ENCODE peak calls at places on chromosomes 5 and 9, in five cellular contexts. I, F, Y, R and T are unnamed samples. For H3K9me3 and H3K27me3, the result is how much of the 10 kb centered on the place peaks cover.

GRCh38 chr5:41670854-41671791 is 160.7 kb upstream of the PLCXD3 start:
- DNase-seq in I (no peak), F (no peak), Y (no peak), R (no peak), T (no peak)

GRCh38 chr5:51632027-51632426 is 248.8 kb downstream of the ISL1 start:
- DNase-seq in I (no peak), F (no peak), Y (no peak), R (no peak), T (no peak)

GRCh38 chr9:126151031-126151670 is 175.5 kb upstream of the MVB12B start:
- DNase-seq in I (peak), F (no peak), Y (peak), R (no peak), T (peak)

GRCh38 chr5:45508155-45508554 is 188.0 kb downstream of the HCN1 start:
- DNase-seq in I (no peak), F (no peak), Y (no peak), R (no peak), T (no peak)

GRCh38 chr5:7856855-7857254 is 5.9 kb upstream of the CFAP90 start:
- DNase-seq in I (no peak), F (peak), Y (no peak), R (peak), T (peak)

GRCh38 chr5:124736111-124736813 is 10.2 kb downstream of the ZNF608 start:
- DNase-seq in I (no peak), F (no peak), Y (no peak), R (no peak), T (no peak)

GRCh38 chr9:98957826-98958225 is 14.1 kb downstream of the COL15A1 start:
- DNase-seq in I (no peak), F (no peak), Y (no peak), R (no peak), T (no peak)

GRCh38 chr5:127561254-127561653 is 43.8 kb downstream of the PRRC1 start:
- DNase-seq in I (no peak), F (no peak), Y (no peak), R (no peak), T (no peak)

GRCh38 chr5:36369092-36369737 is 67.5 kb upstream of the RANBP3L start:
- DNase-seq in I (no peak), F (no peak), Y (no peak), R (no peak), T (peak)

GRCh38 chr5:179765400-179765799 is 28.4 kb upstream of the LTC4S start:
- DNase-seq in I (no peak), F (no peak), Y (no peak), R (peak), T (no peak)

GRCh38 chr5:108430931-108431608 is 49.2 kb upstream of the FBXL17 start:
- DNase-seq in I (no peak), F (no peak), Y (no peak), R (no peak), T (no peak)

GRCh38 chr5:176519810-176520720 is 17.1 kb downstream of the RNF44 start:
- DNase-seq in I (no peak), F (no peak), Y (no peak), R (no peak), T (no peak)

GRCh38 chr9:137436761-137437600 is 4.2 kb downstream of the ENTPD8 start:
- DNase-seq in I (peak), F (no peak), Y (peak), R (no peak), T (no peak)

GRCh38 chr9:16191691-16192402 is 639.0 kb downstream of the CCDC171 start:
- DNase-seq in I (peak), F (peak), Y (peak), R (peak), T (peak)

GRCh38 chr5:107652839-107653607 is 17.7 kb downstream of the EFNA5 start:
- DNase-seq in I (no peak), F (no peak), Y (peak), R (no peak), T (no peak)

GRCh38 chr9:3775968-3776367 is 250.2 kb upstream of the RFX3 start:
- DNase-seq in I (no peak), F (no peak), Y (no peak), R (no peak), T (no peak)

GRCh38 chr9:128192601-128193371 is 1.4 kb upstream of the CIZ1 start:
- DNase-seq in I (peak), F (no peak), Y (peak), R (peak), T (peak)

GRCh38 chr9:109640232-109641078 is 139.5 kb upstream of the PALM2AKAP2 start:
- DNase-seq in I (peak), F (peak), Y (peak), R (no peak), T (peak)

GRCh38 chr5:106303911-106304310 is 1366.8 kb downstream of the EFNA5 start:
- DNase-seq in I (no peak), F (no peak), Y (no peak), R (no peak), T (no peak)

GRCh38 chr9:75039006-75039405 is 10.9 kb upstream of the CARNMT1 start:
- DNase-seq in I (no peak), F (no peak), Y (no peak), R (no peak), T (no peak)

GRCh38 chr5:95861221-95861857 is 38.8 kb upstream of the GLRX start:
- DNase-seq in I (peak), F (peak), Y (peak), R (peak), T (peak)

GRCh38 chr9:136686794-136687711 is at the start of gene AGPAT2:
- DNase-seq in I (peak), F (peak), Y (peak), R (peak), T (peak)

GRCh38 chr9:117704024-117704575 is at the start of gene TLR4:
- DNase-seq in I (peak), F (no peak), Y (peak), R (peak), T (peak)

GRCh38 chr5:146731909-146732659 is 146.5 kb downstream of the PPP2R2B start:
- DNase-seq in I (no peak), F (no peak), Y (no peak), R (peak), T (peak)

GRCh38 chr9:20598367-20598766 is 23.9 kb downstream of the MLLT3 start:
- DNase-seq in I (no peak), F (no peak), Y (no peak), R (no peak), T (no peak)

GRCh38 chr9:108634164-108634563 is 221.6 kb downstream of the ACTL7B start:
- DNase-seq in I (no peak), F (no peak), Y (peak), R (no peak), T (peak)

GRCh38 chr9:134179595-134179917 is 15.2 kb upstream of the RNU6ATAC start:
- DNase-seq in I (no peak), F (no peak), Y (no peak), R (no peak), T (no peak)

GRCh38 chr5:135456238-135457099 is 4.3 kb upstream of the TIFAB start:
- DNase-seq in I (peak), F (no peak), Y (peak), R (no peak), T (peak)

GRCh38 chr9:80093695-80094094 is 521.9 kb downstream of the TLE4 start:
- DNase-seq in I (no peak), F (no peak), Y (no peak), R (no peak), T (no peak)

GRCh38 chr5:53733853-53734252 is 173.4 kb downstream of the NDUFS4 start:
- DNase-seq in I (no peak), F (no peak), Y (no peak), R (no peak), T (no peak)

DNA sequence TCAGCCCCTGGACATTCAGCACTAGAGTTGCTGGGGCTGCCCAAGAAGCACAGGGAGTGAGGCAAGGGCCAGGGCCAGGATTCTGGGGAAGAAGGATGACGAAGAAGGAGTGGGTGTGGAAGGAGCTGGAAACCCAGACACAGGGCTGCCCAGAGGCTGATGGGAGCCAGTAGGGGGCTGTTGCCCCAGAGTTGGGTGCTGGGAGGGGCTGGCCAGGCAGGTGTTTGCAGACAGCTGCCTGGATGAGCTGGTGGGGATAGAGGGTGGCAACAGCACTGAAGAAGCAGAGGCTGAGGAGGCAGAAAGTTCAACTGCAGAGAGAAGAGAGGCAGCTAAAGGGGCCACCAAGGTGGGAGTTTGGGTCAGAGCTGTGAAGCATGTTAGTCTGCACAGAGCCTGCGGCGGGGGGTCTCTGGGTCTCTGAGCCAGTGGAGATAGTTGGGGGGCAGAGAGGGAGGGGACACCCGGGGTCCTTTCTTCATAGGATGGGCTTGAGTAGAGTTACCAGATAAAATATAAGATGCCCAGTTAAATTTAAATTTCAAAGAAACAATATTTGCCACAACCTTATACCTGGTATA is 2.5 kb upstream of the AQP7 start:
- DNase-seq in I (no peak), F (no peak), Y (no peak), R (no peak), T (no peak)
- TF ChIP-seq CTCF in I (no peak), F (no peak), Y (no peak), R (no peak), T (no peak)

DNA sequence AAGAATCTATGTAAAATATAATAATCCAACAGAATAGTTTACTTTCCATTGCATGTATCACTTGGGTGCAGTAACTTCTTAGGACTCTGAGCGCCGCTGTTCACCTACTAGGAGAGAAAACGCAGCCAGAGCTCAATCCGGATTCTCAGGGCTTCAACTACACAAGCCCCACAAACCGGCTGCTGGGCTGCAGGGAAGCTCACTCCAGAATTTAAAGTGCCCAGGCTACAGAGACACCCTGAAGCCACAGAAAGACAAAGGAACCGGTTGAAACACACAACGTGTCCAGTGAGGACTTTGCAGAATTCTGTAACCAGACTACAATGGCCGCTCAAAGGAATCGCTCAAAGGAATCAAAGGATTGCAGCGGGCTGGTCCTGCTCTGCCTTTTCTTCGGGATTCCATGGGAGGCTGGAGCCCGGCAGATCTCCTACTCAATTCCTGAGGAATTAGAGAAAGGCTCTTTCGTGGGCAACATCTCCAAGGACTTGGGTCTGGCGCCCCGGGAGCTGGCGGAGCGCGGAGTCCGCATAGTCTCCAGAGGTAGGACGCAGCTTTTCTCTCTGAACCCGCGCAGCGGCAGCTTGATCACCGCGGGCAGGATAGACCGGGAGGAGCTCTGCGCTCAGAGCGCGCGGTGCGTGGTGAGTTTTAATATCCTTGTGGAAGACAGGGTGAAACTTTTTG is at the start of gene PCDHGA10:
- DNase-seq in I (no peak), F (peak), Y (peak), R (peak), T (peak)
- H3K9me3 ChIP-seq in I (half or more), F (under half), Y (under half), R (under half), T (under half)

GRCh38 chr9:36936498-36936831 is 97.6 kb downstream of the PAX5 start:
- DNase-seq in I (no peak), F (no peak), Y (no peak), R (no peak), T (no peak)
- H3K27me3 ChIP-seq in I (under half), F (under half), Y (under half), R (under half), T (under half)

DNA sequence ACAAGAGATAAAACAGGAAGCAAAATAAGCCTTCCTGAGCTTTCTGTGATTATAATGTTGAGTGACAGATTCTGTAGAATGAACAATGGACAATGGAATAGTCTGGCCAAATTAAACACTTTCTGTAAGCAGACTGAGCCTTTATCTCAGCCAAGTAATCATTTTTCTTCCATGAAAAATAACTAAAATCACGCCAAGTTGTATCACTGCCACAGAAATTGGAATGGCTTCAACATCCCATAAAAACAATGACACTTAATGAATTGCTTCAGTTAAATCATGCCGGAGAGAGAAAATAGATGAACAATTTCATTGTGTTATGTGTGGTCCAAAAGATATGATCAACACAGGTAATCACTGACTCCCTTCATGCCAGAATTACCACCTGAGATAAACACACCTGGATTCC is 63.0 kb downstream of the TSSK1B start:
- DNase-seq in I (no peak), F (no peak), Y (no peak), R (peak), T (no peak)
- TF ChIP-seq CTCF in I (no peak), F (no peak), Y (no peak), R (no peak), T (no peak)

GRCh38 chr5:98700730-98701129 is 72.7 kb upstream of the RGMB start:
- DNase-seq in I (no peak), F (no peak), Y (no peak), R (no peak), T (no peak)

GRCh38 chr5:98698359-98698758 is 75.1 kb upstream of the RGMB start:
- DNase-seq in I (no peak), F (no peak), Y (no peak), R (no peak), T (no peak)

DNA sequence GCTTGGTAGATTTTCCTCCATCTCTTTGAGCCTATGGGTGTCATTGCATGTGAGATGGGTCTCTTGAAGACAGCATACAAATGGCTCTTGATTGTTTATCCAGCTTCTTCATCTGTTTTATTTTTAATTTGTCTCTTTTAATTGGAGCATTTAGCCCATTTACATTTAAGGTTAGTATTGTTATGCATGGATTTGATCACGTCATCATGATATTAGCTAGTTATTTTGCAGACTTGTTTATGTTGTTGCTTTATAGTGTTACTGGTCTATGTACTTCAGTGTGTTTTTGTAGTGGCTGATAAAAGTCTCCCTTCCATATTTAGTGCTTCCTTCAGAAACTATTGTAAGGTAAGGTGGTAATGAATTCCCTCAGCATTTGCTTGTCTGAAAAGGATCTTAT is 78.6 kb upstream of the RGMB start:
- DNase-seq in I (no peak), F (no peak), Y (no peak), R (no peak), T (no peak)
- H3K9me3 ChIP-seq in I (under half), F (under half), Y (under half), R (under half), T (under half)

DNA sequence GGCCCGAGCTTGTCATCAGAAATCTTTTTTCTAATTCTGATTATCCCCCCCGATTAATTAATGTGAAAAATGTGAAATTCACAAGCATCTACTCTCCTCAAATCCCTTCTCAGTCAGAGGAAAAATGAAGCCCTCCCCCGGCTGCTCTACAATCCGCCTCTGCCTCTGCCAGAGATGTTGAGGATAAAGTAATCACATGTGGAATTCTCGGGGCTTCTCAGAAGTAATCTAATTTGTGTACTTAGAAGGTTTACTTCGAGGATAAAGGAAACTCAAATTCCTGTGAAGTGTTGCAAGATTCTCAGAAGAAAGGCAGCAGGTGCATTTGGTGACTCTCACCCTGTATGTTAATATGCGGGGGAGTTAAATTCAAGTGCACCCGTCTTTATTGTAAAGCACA is 726.1 kb upstream of the ADAMTS16 start:
- DNase-seq in I (no peak), F (no peak), Y (no peak), R (no peak), T (no peak)
- H3K27me3 ChIP-seq in I (under half), F (under half), Y (under half), R (under half), T (under half)

DNA sequence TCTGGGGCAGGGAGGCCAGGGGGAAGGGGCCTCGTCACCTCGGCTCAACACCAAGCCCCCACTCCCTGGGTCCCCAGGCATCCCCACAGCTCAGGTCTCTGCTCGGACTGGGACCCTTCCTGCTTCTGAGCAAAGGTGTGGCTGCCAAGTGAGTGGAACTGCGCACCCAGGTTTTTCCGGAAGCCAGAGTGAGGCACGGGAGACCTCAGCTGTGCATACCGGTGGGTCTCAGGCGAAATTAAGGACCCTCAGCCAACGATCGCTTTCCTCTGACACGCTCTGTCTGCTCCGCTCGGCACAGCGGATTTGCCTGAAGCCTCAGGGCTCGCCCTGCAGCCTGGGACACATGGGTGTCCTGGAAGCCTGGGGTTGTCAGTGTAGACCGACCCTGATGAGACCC is 41.0 kb upstream of the IRX4 start:
- DNase-seq in I (peak), F (no peak), Y (no peak), R (no peak), T (no peak)
- TF ChIP-seq CTCF in I (no peak), F (no peak), Y (no peak), R (no peak), T (no peak)

DNA sequence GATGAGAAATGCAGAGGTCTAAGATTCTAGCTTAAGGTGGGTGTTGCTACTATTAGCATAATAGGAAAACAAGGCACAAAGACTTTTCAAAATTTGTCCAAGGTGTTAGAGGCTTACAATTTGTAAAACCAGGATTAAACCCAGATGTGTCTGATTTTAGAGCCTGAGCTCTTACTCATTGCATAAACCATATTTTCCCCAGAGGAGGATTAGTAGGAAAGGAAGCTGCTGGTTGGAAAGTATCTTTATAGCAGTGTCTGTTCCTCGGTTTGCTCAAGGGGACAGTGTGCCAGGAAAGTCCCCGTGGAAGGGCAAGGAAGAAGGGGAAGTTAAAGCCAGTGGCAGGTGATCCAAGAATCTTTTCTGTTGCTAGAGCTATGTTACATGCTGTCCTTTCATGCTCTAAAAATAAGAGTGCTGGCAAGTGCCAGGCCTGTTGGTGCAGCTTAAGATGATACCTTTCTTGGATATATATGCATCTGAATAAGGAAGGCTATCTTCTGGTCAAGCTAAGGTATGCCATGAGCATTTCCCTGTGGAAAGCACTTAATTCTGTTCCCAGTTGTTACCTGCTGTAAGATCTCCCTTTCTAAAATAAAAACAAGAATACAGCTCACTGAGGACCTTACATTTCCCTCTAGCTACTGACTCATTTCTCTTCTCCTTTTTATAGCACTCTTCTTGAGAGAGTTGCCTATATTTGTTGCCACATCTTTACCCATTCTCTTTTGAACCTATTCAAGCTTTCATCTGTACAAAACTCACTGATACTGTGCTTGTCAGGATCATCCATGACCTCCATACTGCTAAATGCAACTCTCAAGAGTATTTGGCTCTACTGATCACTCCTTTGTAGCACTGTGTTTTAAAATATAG is 8.0 kb downstream of the PDCD1LG2 start:
- DNase-seq in I (no peak), F (no peak), Y (no peak), R (no peak), T (no peak)
- H3K9me3 ChIP-seq in I (under half), F (under half), Y (under half), R (under half), T (under half)